ENCODE peak calls at places on chromosomes 5 and 9, in seven cellular contexts. A, R, V, W, Z, K and L are unnamed samples.

GRCh38 chr5:178507151-178507932 is 82.9 kb downstream of the COL23A1 start:
- DNase-seq in A (no peak), R (no peak), V (no peak), W (no peak), Z (no peak), K (no peak), L (peak; percentile 44)

GRCh38 chr9:5708414-5708813 is 79.5 kb downstream of the RIC1 start:
- DNase-seq in A (no peak), R (no peak), V (no peak), W (no peak), Z (no peak), K (no peak), L (peak; percentile 41)

GRCh38 chr9:36163049-36163839 is 5.9 kb upstream of the CCIN start:
- DNase-seq in A (peak; percentile 36), R (no peak), V (no peak), W (no peak), Z (peak; percentile 86), K (no peak), L (no peak)

GRCh38 chr9:114049453-114050225 is 28.5 kb downstream of the AMBP start:
- DNase-seq in A (no peak), R (peak; percentile 28), V (no peak), W (no peak), Z (no peak), K (no peak), L (no peak)

GRCh38 chr5:3027866-3028635 is 276.6 kb upstream of the IRX2 start:
- DNase-seq in A (no peak), R (no peak), V (no peak), W (no peak), Z (no peak), K (no peak), L (no peak)

GRCh38 chr9:126503333-126504085 is 110.2 kb upstream of the LMX1B start:
- DNase-seq in A (peak; percentile 3), R (no peak), V (no peak), W (no peak), Z (peak; percentile 51), K (no peak), L (peak; percentile 22)

GRCh38 chr5:171308453-171309275 is at the start of gene TLX3:
- DNase-seq in A (no peak), R (no peak), V (no peak), W (no peak), Z (peak; percentile 23), K (peak; percentile 87), L (no peak)

GRCh38 chr9:131094622-131095021 is 1.7 kb upstream of the AIF1L start:
- DNase-seq in A (no peak), R (no peak), V (no peak), W (no peak), Z (peak; percentile 37), K (no peak), L (no peak)

GRCh38 chr5:59021286-59021673 is 438.4 kb downstream of the RAB3C start:
- DNase-seq in A (no peak), R (no peak), V (no peak), W (no peak), Z (no peak), K (no peak), L (no peak)

GRCh38 chr5:159244163-159244562 is 18.9 kb upstream of the UBLCP1 start:
- DNase-seq in A (no peak), R (no peak), V (no peak), W (no peak), Z (peak; percentile 4), K (no peak), L (no peak)

GRCh38 chr9:88773627-88774244 is 217.5 kb upstream of the S1PR3 start:
- DNase-seq in A (no peak), R (no peak), V (no peak), W (no peak), Z (peak; percentile 63), K (no peak), L (peak; percentile 73)

GRCh38 chr5:55711531-55712022 is 547 bp downstream of the SLC38A9 start:
- DNase-seq in A (no peak), R (no peak), V (no peak), W (no peak), Z (no peak), K (no peak), L (peak; percentile 13)

GRCh38 chr9:134942421-134943119 is 24.9 kb upstream of the FCN1 start:
- DNase-seq in A (no peak), R (no peak), V (no peak), W (no peak), Z (no peak), K (no peak), L (no peak)

GRCh38 chr5:181173420-181174342 is 26.3 kb downstream of the OR2V2 start:
- DNase-seq in A (no peak), R (no peak), V (peak; percentile 84), W (no peak), Z (peak; percentile 79), K (peak; percentile 86), L (peak; percentile 72)

GRCh38 chr5:113354056-113354455 is 80.7 kb downstream of the TSSK1B start:
- DNase-seq in A (no peak), R (no peak), V (no peak), W (no peak), Z (no peak), K (no peak), L (no peak)

GRCh38 chr5:173697931-173698579 is 81.6 kb upstream of the BOD1 start:
- DNase-seq in A (no peak), R (no peak), V (no peak), W (no peak), Z (no peak), K (no peak), L (no peak)

GRCh38 chr5:149578896-149579295 is 2.4 kb upstream of the ARHGEF37 start:
- DNase-seq in A (no peak), R (no peak), V (no peak), W (no peak), Z (no peak), K (no peak), L (no peak)

GRCh38 chr5:149580808-149581191 is 498 bp upstream of the ARHGEF37 start:
- DNase-seq in A (no peak), R (no peak), V (no peak), W (no peak), Z (no peak), K (no peak), L (no peak)

GRCh38 chr5:149583394-149583793 is 2.1 kb downstream of the ARHGEF37 start:
- DNase-seq in A (peak; percentile 29), R (no peak), V (no peak), W (no peak), Z (no peak), K (no peak), L (no peak)

GRCh38 chr5:149581931-149582768 is 852 bp downstream of the ARHGEF37 start:
- DNase-seq in A (no peak), R (no peak), V (no peak), W (no peak), Z (no peak), K (no peak), L (no peak)

DNA sequence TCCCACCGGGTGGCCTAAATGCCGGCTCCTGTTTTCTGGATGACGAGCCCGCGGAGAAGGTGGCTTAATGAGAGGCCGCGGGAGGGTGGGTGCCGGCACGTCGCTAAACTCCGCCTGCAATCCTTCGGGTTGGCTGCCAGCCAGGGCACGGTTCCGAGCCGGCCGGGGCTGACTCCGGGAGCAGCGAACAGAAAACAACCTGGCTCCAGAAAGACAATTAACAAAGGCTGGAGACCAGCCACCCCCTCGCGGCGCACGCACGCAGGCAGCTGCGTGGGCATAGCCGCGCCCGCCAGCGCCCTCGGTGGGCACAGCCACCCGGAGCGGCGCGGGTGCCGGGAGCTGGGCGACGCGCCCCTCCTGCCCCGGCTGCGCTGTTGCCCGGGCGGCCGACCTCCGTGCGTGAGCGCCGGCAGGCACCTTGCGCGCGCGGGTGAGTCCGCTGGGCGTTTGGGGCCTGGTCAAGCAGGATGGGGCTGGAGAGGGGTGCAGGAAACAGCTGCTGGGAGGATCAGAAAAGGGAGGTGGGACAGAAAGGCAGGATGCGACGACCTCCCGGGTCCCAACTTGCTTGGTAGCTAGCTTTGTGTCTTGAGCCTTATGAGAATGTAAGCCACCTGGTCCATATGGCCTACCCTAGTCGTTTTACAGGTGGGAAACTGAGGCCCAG is at the start of gene ARHGEF37:
- DNase-seq in A (peak; percentile 89), R (peak; percentile 91), V (no peak), W (no peak), Z (no peak), K (peak; percentile 33), L (no peak)
- TF ChIP-seq POLR2A in A (peak; percentile 30), R (no peak), V (no peak), W (no peak), Z (no peak), K (no peak), L (no peak)

DNA sequence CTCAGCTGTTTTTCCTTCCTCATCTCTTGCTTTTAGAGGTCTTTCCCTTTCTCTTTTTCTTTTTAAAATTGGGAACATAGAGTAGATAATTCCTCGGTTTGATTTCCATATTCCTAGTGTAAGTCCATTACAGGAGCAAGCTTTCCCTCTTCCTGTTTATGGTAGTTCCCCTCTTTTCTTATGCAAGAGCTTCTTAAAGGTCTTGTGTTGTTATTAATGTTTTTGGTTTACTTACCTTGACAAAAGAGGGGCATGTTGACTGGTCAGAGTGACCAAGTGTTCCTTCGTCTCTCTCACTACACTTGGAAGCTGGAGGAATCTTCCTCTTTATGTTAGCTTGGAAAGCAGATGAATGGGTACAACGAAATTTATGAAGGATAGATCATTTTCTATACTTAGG is 8.3 kb downstream of the ATG10 start:
- DNase-seq in A (no peak), R (no peak), V (no peak), W (no peak), Z (no peak), K (no peak), L (no peak)
- H3K4me3 ChIP-seq in A (no peak overlapping the region), R (no peak overlapping the region), V (no peak overlapping the region), W (no peak overlapping the region), Z (no peak overlapping the region), K (no peak overlapping the region), L (no peak overlapping the region)

GRCh38 chr9:100019541-100019940 is 79.3 kb downstream of the ERP44 start:
- DNase-seq in A (no peak), R (no peak), V (no peak), W (no peak), Z (no peak), K (no peak), L (no peak)

GRCh38 chr9:100014846-100015245 is 84.0 kb downstream of the ERP44 start:
- DNase-seq in A (no peak), R (no peak), V (no peak), W (no peak), Z (no peak), K (no peak), L (no peak)

DNA sequence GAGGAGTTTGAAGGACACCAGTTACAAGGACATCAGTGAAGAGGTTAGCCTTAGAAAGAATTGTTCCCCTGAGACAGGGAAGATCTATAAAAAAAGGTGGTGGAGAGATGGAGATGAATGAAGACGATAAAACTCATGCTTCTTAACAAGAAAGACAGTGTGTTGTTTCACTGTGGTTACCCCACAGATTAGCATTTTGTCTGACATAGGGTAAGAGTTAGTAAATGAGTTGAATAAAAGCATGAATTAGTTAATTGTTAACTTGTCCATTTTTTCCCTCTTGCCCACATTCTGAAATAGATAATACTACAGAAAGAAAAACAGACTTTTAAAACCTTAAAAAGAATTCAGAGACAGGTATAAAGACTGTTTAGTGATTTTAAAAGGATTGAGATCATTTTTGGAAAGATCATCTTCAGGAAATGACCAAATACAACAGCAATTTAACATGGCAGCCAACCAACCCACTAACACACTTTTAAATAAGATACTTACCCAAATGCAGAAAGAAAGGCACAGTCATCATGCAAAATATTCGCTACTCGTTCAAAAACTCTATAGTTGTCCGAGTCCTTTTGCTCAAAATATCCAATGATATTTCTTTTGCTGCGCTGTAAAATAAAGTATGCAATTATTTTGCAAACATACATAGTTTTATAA is 78.5 kb downstream of the ERP44 start:
- DNase-seq in A (no peak), R (no peak), V (no peak), W (no peak), Z (peak; percentile 65), K (no peak), L (no peak)
- TF ChIP-seq POLR2A in A (no peak), R (no peak), V (no peak), W (no peak), Z (no peak), K (no peak), L (no peak)

GRCh38 chr9:79257215-79257614 is 314.6 kb upstream of the TLE4 start:
- DNase-seq in A (no peak), R (no peak), V (no peak), W (no peak), Z (no peak), K (no peak), L (no peak)
- H3K4me3 ChIP-seq in A (no peak overlapping the region), R (peak overlapping the region; percentile 34), V (no peak overlapping the region), W (peak overlapping the region; percentile 9), Z (no peak overlapping the region), K (no peak overlapping the region), L (no peak overlapping the region)